ENCODE peak calls at places on chromosomes 4 and X, in five cellular contexts. E, R, C, K and B are unnamed samples.

GRCh38 chr4:22988526-22988925 is 295.8 kb downstream of the GBA3 start:
- DNase-seq in C (no peak), E (no peak), R (no peak), K (no peak), B (no peak)

GRCh38 chrX:139211568-139212182 is 318.9 kb upstream of the F9 start:
- DNase-seq in K (no peak), E (no peak), R (no peak), C (peak), B (no peak)

GRCh38 chrX:13511557-13512330 is 57.7 kb upstream of the EGFL6 start:
- DNase-seq in K (no peak), E (no peak), C (no peak), R (no peak), B (no peak)

GRCh38 chrX:70134116-70134477 is 850 bp downstream of the IGBP1 start:
- DNase-seq in K (no peak), C (peak), R (no peak), E (no peak), B (no peak)

GRCh38 chr4:88933414-88933813 is 123.6 kb downstream of the FAM13A start:
- DNase-seq in E (no peak), K (no peak), R (no peak), C (no peak), B (no peak)

GRCh38 chrX:129737921-129738320 is 858 bp upstream of the XPNPEP2 start:
- DNase-seq in K (no peak), E (no peak), R (peak), C (no peak), B (no peak)

GRCh38 chr4:184845367-184846011 is 19.7 kb upstream of the ACSL1 start:
- DNase-seq in C (no peak), E (peak), K (no peak), R (peak), B (peak)

GRCh38 chr4:142566243-142566642 is 279.9 kb downstream of the INPP4B start:
- DNase-seq in E (no peak), K (no peak), R (peak), C (no peak), B (no peak)

GRCh38 chr4:40058121-40058520 is 1.5 kb downstream of the N4BP2 start:
- DNase-seq in K (no peak), C (no peak), E (no peak), R (no peak), B (no peak)

GRCh38 chrX:17164936-17165335 is 210.1 kb upstream of the NHS start:
- DNase-seq in C (no peak), R (no peak), E (no peak), K (no peak), B (no peak)

GRCh38 chr4:176223561-176223960 is 28.2 kb upstream of the SPATA4 start:
- DNase-seq in R (no peak), K (no peak), E (no peak), C (no peak), B (no peak)

GRCh38 chr4:170853422-170854021 is 763.8 kb upstream of the AADAT start:
- DNase-seq in R (peak), E (no peak), C (peak), K (no peak), B (no peak)

GRCh38 chr4:169164669-169165415 is 105.9 kb downstream of the SH3RF1 start:
- DNase-seq in K (no peak), E (peak), C (no peak), R (no peak), B (peak)

GRCh38 chr4:72468904-72469502 is 100.0 kb downstream of the ADAMTS3 start:
- DNase-seq in E (no peak), C (peak), K (no peak), R (peak), B (no peak)

GRCh38 chrX:16822723-16823122 is 36.5 kb downstream of the TXLNG start:
- DNase-seq in K (no peak), C (no peak), R (peak), E (no peak), B (no peak)

GRCh38 chr4:105837037-105837436 is 58.2 kb upstream of the NPNT start:
- DNase-seq in K (no peak), R (no peak), E (no peak), C (no peak), B (no peak)

GRCh38 chr4:123505457-123506310 is 109.1 kb downstream of the SPRY1 start:
- DNase-seq in E (no peak), C (peak), R (peak), K (peak), B (no peak)

GRCh38 chrX:13649823-13650222 is 3.1 kb upstream of the TCEANC start:
- DNase-seq in C (no peak), K (no peak), R (no peak), E (no peak), B (no peak)

GRCh38 chrX:39633293-39633692 is 464.5 kb downstream of the BCOR start:
- DNase-seq in R (no peak), K (no peak), E (no peak), C (no peak), B (no peak)